ENCODE peak calls at places on chromosomes 7 and 10, in ten cellular contexts. One of them, this sample, is unnamed.

GRCh38 chr7:9945131-9945530 is 1028.5 kb upstream of the PHF14 start:
- DNase-seq in GM23338: peak
- DNase-seq in choroid plexus epithelial cell: no peak
- DNase-seq in mammary epithelial cell: no peak
- DNase-seq in OCI-LY7: no peak
- DNase-seq in heart left ventricle: no peak
- DNase-seq in colonic mucosa: no peak
- DNase-seq in pancreas: no peak
- DNase-seq in A549: no peak
- DNase-seq in right lobe of liver: no peak
- DNase-seq in this sample: no peak

GRCh38 chr7:135571834-135572233 is 14.1 kb downstream of the NUP205 start:
- DNase-seq in GM23338: no peak
- DNase-seq in choroid plexus epithelial cell: no peak
- DNase-seq in mammary epithelial cell: no peak
- DNase-seq in OCI-LY7: no peak
- DNase-seq in heart left ventricle: no peak
- DNase-seq in colonic mucosa: no peak
- DNase-seq in pancreas: no peak
- DNase-seq in A549: no peak
- DNase-seq in right lobe of liver: no peak
- DNase-seq in this sample: no peak

GRCh38 chr10:6416892-6417512 is 163.1 kb downstream of the PRKCQ start:
- DNase-seq in GM23338: peak
- DNase-seq in choroid plexus epithelial cell: peak
- DNase-seq in mammary epithelial cell: peak
- DNase-seq in OCI-LY7: peak
- DNase-seq in heart left ventricle: no peak
- DNase-seq in colonic mucosa: no peak
- DNase-seq in pancreas: no peak
- DNase-seq in A549: peak
- DNase-seq in right lobe of liver: no peak
- DNase-seq in this sample: peak

GRCh38 chr10:72223743-72224101 is 7.6 kb upstream of the ASCC1 start:
- DNase-seq in GM23338: no peak
- DNase-seq in choroid plexus epithelial cell: peak
- DNase-seq in mammary epithelial cell: no peak
- DNase-seq in OCI-LY7: no peak
- DNase-seq in heart left ventricle: no peak
- DNase-seq in colonic mucosa: no peak
- DNase-seq in pancreas: no peak
- DNase-seq in A549: no peak
- DNase-seq in right lobe of liver: no peak
- DNase-seq in this sample: peak

GRCh38 chr10:125377368-125377767 is 217.0 kb upstream of the CTBP2 start:
- DNase-seq in GM23338: no peak
- DNase-seq in choroid plexus epithelial cell: peak
- DNase-seq in mammary epithelial cell: no peak
- DNase-seq in OCI-LY7: no peak
- DNase-seq in heart left ventricle: no peak
- DNase-seq in colonic mucosa: no peak
- DNase-seq in pancreas: no peak
- DNase-seq in A549: no peak
- DNase-seq in right lobe of liver: no peak
- DNase-seq in this sample: peak

GRCh38 chr7:84073476-84073875 is 121.1 kb downstream of the SEMA3A start:
- DNase-seq in GM23338: no peak
- DNase-seq in choroid plexus epithelial cell: peak
- DNase-seq in mammary epithelial cell: no peak
- DNase-seq in OCI-LY7: no peak
- DNase-seq in heart left ventricle: no peak
- DNase-seq in colonic mucosa: no peak
- DNase-seq in pancreas: no peak
- DNase-seq in A549: peak
- DNase-seq in right lobe of liver: no peak
- DNase-seq in this sample: peak

GRCh38 chr7:102152672-102153585 is 133.7 kb upstream of the SH2B2 start:
- DNase-seq in GM23338: peak
- DNase-seq in choroid plexus epithelial cell: peak
- DNase-seq in mammary epithelial cell: peak
- DNase-seq in OCI-LY7: no peak
- DNase-seq in heart left ventricle: peak
- DNase-seq in colonic mucosa: peak
- DNase-seq in pancreas: no peak
- DNase-seq in A549: peak
- DNase-seq in right lobe of liver: no peak
- DNase-seq in this sample: peak

GRCh38 chr7:445020-445419 is 74.6 kb downstream of the PDGFA start:
- DNase-seq in GM23338: no peak
- DNase-seq in choroid plexus epithelial cell: no peak
- DNase-seq in mammary epithelial cell: no peak
- DNase-seq in OCI-LY7: no peak
- DNase-seq in heart left ventricle: no peak
- DNase-seq in colonic mucosa: no peak
- DNase-seq in pancreas: no peak
- DNase-seq in A549: no peak
- DNase-seq in right lobe of liver: no peak
- DNase-seq in this sample: no peak

GRCh38 chr7:36945612-36946400 is 221.5 kb upstream of the AOAH start:
- DNase-seq in GM23338: no peak
- DNase-seq in choroid plexus epithelial cell: no peak
- DNase-seq in mammary epithelial cell: no peak
- DNase-seq in OCI-LY7: no peak
- DNase-seq in heart left ventricle: no peak
- DNase-seq in colonic mucosa: peak
- DNase-seq in pancreas: peak
- DNase-seq in A549: no peak
- DNase-seq in right lobe of liver: peak
- DNase-seq in this sample: no peak

GRCh38 chr10:100172349-100172748 is 13.5 kb downstream of the ERLIN1 start:
- DNase-seq in GM23338: no peak
- DNase-seq in choroid plexus epithelial cell: no peak
- DNase-seq in mammary epithelial cell: no peak
- DNase-seq in OCI-LY7: no peak
- DNase-seq in heart left ventricle: no peak
- DNase-seq in colonic mucosa: no peak
- DNase-seq in pancreas: no peak
- DNase-seq in A549: no peak
- DNase-seq in right lobe of liver: no peak
- DNase-seq in this sample: no peak

GRCh38 chr10:29784175-29784773 is 149.5 kb upstream of the SVIL start:
- DNase-seq in GM23338: peak
- DNase-seq in choroid plexus epithelial cell: peak
- DNase-seq in mammary epithelial cell: peak
- DNase-seq in OCI-LY7: no peak
- DNase-seq in heart left ventricle: no peak
- DNase-seq in colonic mucosa: no peak
- DNase-seq in pancreas: no peak
- DNase-seq in A549: peak
- DNase-seq in right lobe of liver: no peak
- DNase-seq in this sample: peak

GRCh38 chr10:34815174-34816066 is at the start of gene PARD3:
- DNase-seq in GM23338: peak
- DNase-seq in choroid plexus epithelial cell: peak
- DNase-seq in mammary epithelial cell: peak
- DNase-seq in OCI-LY7: no peak
- DNase-seq in heart left ventricle: peak
- DNase-seq in colonic mucosa: peak
- DNase-seq in pancreas: peak
- DNase-seq in A549: peak
- DNase-seq in right lobe of liver: peak
- DNase-seq in this sample: peak

GRCh38 chr7:43004076-43004475 is 71.9 kb downstream of the MRPL32 start:
- DNase-seq in GM23338: no peak
- DNase-seq in choroid plexus epithelial cell: peak
- DNase-seq in mammary epithelial cell: no peak
- DNase-seq in OCI-LY7: peak
- DNase-seq in heart left ventricle: no peak
- DNase-seq in colonic mucosa: no peak
- DNase-seq in pancreas: no peak
- DNase-seq in A549: no peak
- DNase-seq in right lobe of liver: no peak
- DNase-seq in this sample: no peak

GRCh38 chr7:116670409-116671036 is 1.5 kb upstream of the MET start:
- DNase-seq in GM23338: no peak
- DNase-seq in choroid plexus epithelial cell: no peak
- DNase-seq in mammary epithelial cell: peak
- DNase-seq in OCI-LY7: no peak
- DNase-seq in heart left ventricle: no peak
- DNase-seq in colonic mucosa: no peak
- DNase-seq in pancreas: no peak
- DNase-seq in A549: no peak
- DNase-seq in right lobe of liver: no peak
- DNase-seq in this sample: no peak

GRCh38 chr10:71331736-71332135 is 12.7 kb downstream of the SLC29A3 start:
- DNase-seq in GM23338: no peak
- DNase-seq in choroid plexus epithelial cell: no peak
- DNase-seq in mammary epithelial cell: no peak
- DNase-seq in OCI-LY7: no peak
- DNase-seq in heart left ventricle: no peak
- DNase-seq in colonic mucosa: no peak
- DNase-seq in pancreas: no peak
- DNase-seq in A549: no peak
- DNase-seq in right lobe of liver: no peak
- DNase-seq in this sample: no peak

GRCh38 chr10:74008212-74008731 is 10.4 kb downstream of the VCL start:
- DNase-seq in GM23338: no peak
- DNase-seq in choroid plexus epithelial cell: peak
- DNase-seq in mammary epithelial cell: peak
- DNase-seq in OCI-LY7: peak
- DNase-seq in heart left ventricle: no peak
- DNase-seq in colonic mucosa: no peak
- DNase-seq in pancreas: no peak
- DNase-seq in A549: no peak
- DNase-seq in right lobe of liver: no peak
- DNase-seq in this sample: peak

GRCh38 chr10:74033724-74034123 is 35.8 kb downstream of the VCL start:
- DNase-seq in GM23338: no peak
- DNase-seq in choroid plexus epithelial cell: no peak
- DNase-seq in mammary epithelial cell: no peak
- DNase-seq in OCI-LY7: no peak
- DNase-seq in heart left ventricle: no peak
- DNase-seq in colonic mucosa: no peak
- DNase-seq in pancreas: no peak
- DNase-seq in A549: no peak
- DNase-seq in right lobe of liver: no peak
- DNase-seq in this sample: no peak

GRCh38 chr7:142485617-142486226 is 227.9 kb upstream of the PRSS58 start:
- DNase-seq in GM23338: peak
- DNase-seq in choroid plexus epithelial cell: peak
- DNase-seq in mammary epithelial cell: no peak
- DNase-seq in OCI-LY7: no peak
- DNase-seq in heart left ventricle: no peak
- DNase-seq in colonic mucosa: no peak
- DNase-seq in pancreas: no peak
- DNase-seq in A549: peak
- DNase-seq in right lobe of liver: no peak
- DNase-seq in this sample: no peak

GRCh38 chr7:133742709-133743538 is 384.2 kb upstream of the LRGUK start:
- DNase-seq in GM23338: peak
- DNase-seq in choroid plexus epithelial cell: peak
- DNase-seq in mammary epithelial cell: peak
- DNase-seq in OCI-LY7: peak
- DNase-seq in heart left ventricle: no peak
- DNase-seq in colonic mucosa: no peak
- DNase-seq in pancreas: no peak
- DNase-seq in A549: peak
- DNase-seq in right lobe of liver: no peak
- DNase-seq in this sample: peak

GRCh38 chr7:88759216-88759955 is at the start of gene ZNF804B:
- DNase-seq in GM23338: peak
- DNase-seq in choroid plexus epithelial cell: no peak
- DNase-seq in mammary epithelial cell: no peak
- DNase-seq in OCI-LY7: no peak
- DNase-seq in heart left ventricle: peak
- DNase-seq in colonic mucosa: no peak
- DNase-seq in pancreas: peak
- DNase-seq in A549: no peak
- DNase-seq in right lobe of liver: peak
- DNase-seq in this sample: no peak
- H3K4me3 ChIP-seq in GM23338: peak
- H3K4me3 ChIP-seq in choroid plexus epithelial cell: no peak
- H3K4me3 ChIP-seq in mammary epithelial cell: no peak
- H3K4me3 ChIP-seq in OCI-LY7: no peak
- H3K4me3 ChIP-seq in heart left ventricle: peak
- H3K4me3 ChIP-seq in colonic mucosa: peak
- H3K4me3 ChIP-seq in pancreas: peak
- H3K4me3 ChIP-seq in A549: peak
- H3K4me3 ChIP-seq in right lobe of liver: peak
- H3K4me3 ChIP-seq in this sample: no peak

GRCh38 chr10:86371691-86372090 is 5.1 kb upstream of the GRID1 start:
- DNase-seq in GM23338: peak
- DNase-seq in choroid plexus epithelial cell: no peak
- DNase-seq in mammary epithelial cell: no peak
- DNase-seq in OCI-LY7: no peak
- DNase-seq in heart left ventricle: no peak
- DNase-seq in colonic mucosa: no peak
- DNase-seq in pancreas: no peak
- DNase-seq in A549: no peak
- DNase-seq in right lobe of liver: peak
- DNase-seq in this sample: no peak
- TF ChIP-seq CTCF in GM23338: peak
- TF ChIP-seq CTCF in choroid plexus epithelial cell: no peak
- TF ChIP-seq CTCF in mammary epithelial cell: no peak
- TF ChIP-seq CTCF in OCI-LY7: peak
- TF ChIP-seq CTCF in heart left ventricle: no peak
- TF ChIP-seq CTCF in colonic mucosa: no peak
- TF ChIP-seq CTCF in pancreas: no peak
- TF ChIP-seq CTCF in A549: no peak
- TF ChIP-seq CTCF in right lobe of liver: no peak
- TF ChIP-seq CTCF in this sample: no peak

GRCh38 chr10:13272164-13272571 is 27.7 kb downstream of the PHYH start:
- DNase-seq in GM23338: peak
- DNase-seq in choroid plexus epithelial cell: peak
- DNase-seq in mammary epithelial cell: no peak
- DNase-seq in OCI-LY7: peak
- DNase-seq in heart left ventricle: peak
- DNase-seq in colonic mucosa: peak
- DNase-seq in pancreas: no peak
- DNase-seq in A549: no peak
- DNase-seq in right lobe of liver: peak
- DNase-seq in this sample: peak
- H3K4me3 ChIP-seq in GM23338: no peak
- H3K4me3 ChIP-seq in choroid plexus epithelial cell: peak
- H3K4me3 ChIP-seq in mammary epithelial cell: no peak
- H3K4me3 ChIP-seq in OCI-LY7: peak
- H3K4me3 ChIP-seq in heart left ventricle: no peak
- H3K4me3 ChIP-seq in colonic mucosa: no peak
- H3K4me3 ChIP-seq in pancreas: no peak
- H3K4me3 ChIP-seq in A549: no peak
- H3K4me3 ChIP-seq in right lobe of liver: peak
- H3K4me3 ChIP-seq in this sample: no peak

DNA sequence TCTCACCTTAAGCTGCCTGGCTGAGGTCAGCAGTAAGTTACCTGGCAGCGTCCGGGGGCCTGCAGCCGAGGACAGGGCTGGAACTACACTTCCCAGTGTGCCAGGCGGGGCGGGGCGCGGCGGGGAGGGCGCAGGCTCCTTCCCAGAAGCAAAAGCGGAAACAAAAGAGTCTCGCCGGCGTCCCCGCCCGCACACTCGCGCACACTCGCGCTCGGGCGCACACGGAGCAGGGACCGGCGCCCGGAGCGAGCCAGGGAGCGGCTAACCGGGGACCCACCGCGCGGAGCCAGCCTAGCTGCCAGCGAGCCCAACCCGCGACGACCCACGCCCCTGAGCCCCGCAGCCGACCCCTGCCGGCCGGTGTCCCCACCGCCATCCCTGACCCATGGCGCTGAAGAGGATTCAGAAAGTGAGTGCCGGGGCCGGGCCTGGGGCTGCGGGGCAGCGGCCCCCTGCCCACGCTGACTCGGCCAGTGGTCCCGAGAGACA is at the start of gene UBE2D1:
- DNase-seq in GM23338: peak
- DNase-seq in choroid plexus epithelial cell: peak
- DNase-seq in mammary epithelial cell: peak
- DNase-seq in OCI-LY7: peak
- DNase-seq in heart left ventricle: peak
- DNase-seq in colonic mucosa: peak
- DNase-seq in pancreas: peak
- DNase-seq in A549: peak
- DNase-seq in right lobe of liver: peak
- DNase-seq in this sample: peak
- TF ChIP-seq CTCF in GM23338: no peak
- TF ChIP-seq CTCF in choroid plexus epithelial cell: peak
- TF ChIP-seq CTCF in mammary epithelial cell: no peak
- TF ChIP-seq CTCF in OCI-LY7: peak
- TF ChIP-seq CTCF in heart left ventricle: no peak
- TF ChIP-seq CTCF in colonic mucosa: no peak
- TF ChIP-seq CTCF in pancreas: no peak
- TF ChIP-seq CTCF in A549: no peak
- TF ChIP-seq CTCF in right lobe of liver: no peak
- TF ChIP-seq CTCF in this sample: peak

This sample was measured in fibroblast of the aortic adventitia.